ENCODE peak calls at places on chromosome 12, in four cellular contexts. R is BJ, Y is epithelial cell of esophagus, T is tibial artery. S is an unnamed sample.

GRCh38 chr12:62163368-62163767 is 96.8 kb upstream of the USP15 start:
- DNase-seq in R (no peak), Y (no peak), T (no peak), S (no peak)

GRCh38 chr12:93449277-93449676 is 7.5 kb upstream of the UBE2N start:
- DNase-seq in R (no peak), Y (no peak), T (no peak), S (no peak)

GRCh38 chr12:50569321-50569720 is 64.5 kb downstream of the DIP2B start:
- DNase-seq in R (no peak), Y (no peak), T (no peak), S (peak)

GRCh38 chr12:109596418-109597244 is 23.0 kb downstream of the MVK start:
- DNase-seq in R (no peak), Y (no peak), T (no peak), S (peak)

GRCh38 chr12:56221233-56221756 is 427 bp downstream of the RNF41 start:
- DNase-seq in R (no peak), Y (peak), T (peak), S (peak)

GRCh38 chr12:69739287-69740191 is 879 bp downstream of the RAB3IP start:
- DNase-seq in R (no peak), Y (peak), T (peak), S (peak)

GRCh38 chr12:108711486-108712163 is 19.7 kb downstream of the CORO1C start:
- DNase-seq in R (no peak), Y (no peak), T (no peak), S (no peak)

GRCh38 chr12:3228587-3228986 is 151.4 kb downstream of the TSPAN9 start:
- DNase-seq in R (no peak), Y (no peak), T (no peak), S (no peak)

GRCh38 chr12:132219323-132219722 is 75.1 kb downstream of the NOC4L start:
- DNase-seq in R (no peak), Y (no peak), T (peak), S (no peak)

GRCh38 chr12:22900401-22900800 is 275.4 kb downstream of the ETNK1 start:
- DNase-seq in R (no peak), Y (peak), T (no peak), S (no peak)

GRCh38 chr12:120397827-120398563 is 29.0 kb upstream of the MSI1 start:
- DNase-seq in R (no peak), Y (no peak), T (no peak), S (no peak)

GRCh38 chr12:11500861-11501230 is 105.5 kb upstream of the PRB2 start:
- DNase-seq in R (no peak), Y (no peak), T (no peak), S (no peak)

GRCh38 chr12:11497995-11498394 is 102.6 kb upstream of the PRB2 start:
- DNase-seq in R (no peak), Y (no peak), T (no peak), S (no peak)

GRCh38 chr12:11497438-11497837 is 102.1 kb upstream of the PRB2 start:
- DNase-seq in R (no peak), Y (no peak), T (no peak), S (no peak)

GRCh38 chr12:11499802-11500201 is 104.4 kb upstream of the PRB2 start:
- DNase-seq in R (no peak), Y (no peak), T (no peak), S (no peak)

GRCh38 chr12:11500222-11500860 is 105.0 kb upstream of the PRB2 start:
- DNase-seq in R (no peak), Y (peak), T (peak), S (peak)
- H3K4me3 ChIP-seq in R (no peak), Y (no peak), T (no peak), S (no peak)

DNA sequence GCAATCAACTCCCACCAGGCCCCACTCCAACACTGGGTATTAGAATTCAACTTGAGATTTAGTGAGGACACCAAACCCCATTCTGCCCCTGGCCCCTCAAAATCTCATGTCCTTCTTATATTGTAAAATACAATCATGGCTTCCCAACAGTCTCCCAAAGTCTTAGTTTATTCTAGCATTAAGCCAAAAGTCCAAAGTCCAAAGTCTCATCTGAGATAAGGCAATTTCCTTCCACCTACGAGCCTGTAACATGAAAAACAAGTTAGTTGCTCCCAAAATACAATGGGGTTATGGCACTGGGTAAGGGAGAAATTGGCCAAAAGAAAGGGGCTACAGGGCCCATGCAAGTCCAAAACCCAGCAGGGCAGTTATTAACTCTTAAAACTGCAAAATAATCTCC is 46.6 kb upstream of the TMTC1 start:
- DNase-seq in R (no peak), Y (no peak), T (no peak), S (no peak)
- H3K4me3 ChIP-seq in R (no peak), Y (no peak), T (no peak), S (no peak)

GRCh38 chr12:45232771-45233372 is 17.0 kb downstream of the ANO6 start:
- DNase-seq in R (peak), Y (peak), T (peak), S (peak)
- H3K4me3 ChIP-seq in R (no peak), Y (no peak), T (no peak), S (peak)

GRCh38 chr12:74988156-74988555 is 221.5 kb downstream of the KCNC2 start:
- DNase-seq in R (no peak), Y (no peak), T (no peak), S (no peak)
- H3K4me3 ChIP-seq in R (no peak), Y (no peak), T (no peak), S (no peak)

GRCh38 chr12:7638764-7639570 is 26.7 kb downstream of the APOBEC1 start:
- DNase-seq in R (peak), Y (peak), T (peak), S (peak)

GRCh38 chr12:7642287-7642686 is 23.4 kb downstream of the APOBEC1 start:
- DNase-seq in R (no peak), Y (no peak), T (no peak), S (peak)

GRCh38 chr12:7645395-7646177 is 20.1 kb downstream of the APOBEC1 start:
- DNase-seq in R (no peak), Y (peak), T (no peak), S (no peak)

GRCh38 chr12:7646178-7646475 is 19.6 kb downstream of the APOBEC1 start:
- DNase-seq in R (no peak), Y (no peak), T (no peak), S (no peak)

GRCh38 chr12:7642876-7643309 is 22.8 kb downstream of the APOBEC1 start:
- DNase-seq in R (no peak), Y (peak), T (no peak), S (no peak)
- H3K4me3 ChIP-seq in R (no peak), Y (no peak), T (no peak), S (no peak)

GRCh38 chr12:128734391-128734790 is 89.4 kb downstream of the SLC15A4 start:
- DNase-seq in R (no peak), Y (no peak), T (no peak), S (no peak)
- H3K4me3 ChIP-seq in R (no peak), Y (no peak), T (no peak), S (no peak)

S was measured in osteoblast.